ENCODE peak calls at places on chromosome 2, in nine cellular contexts. R is transverse colon, B is SK-N-SH, Q is sigmoid colon, G is H1, H is ovary, E is A549, O is tibial nerve, K is HepG2. C is an unnamed sample.

GRCh38 chr2:105734762-105735538 is 9.8 kb upstream of the NCK2 start:
- DNase-seq in O (no peak), G (no peak), E (no peak), B (no peak), H (no peak), R (no peak), K (no peak), Q (no peak), C (peak; percentile 28)

GRCh38 chr2:8888963-8889362 is 51.5 kb upstream of the KIDINS220 start:
- DNase-seq in R (no peak), H (no peak), K (no peak), Q (no peak), G (no peak), B (no peak), O (no peak), E (no peak), C (no peak)

GRCh38 chr2:31729442-31730092 is 148.8 kb upstream of the SRD5A2 start:
- DNase-seq in B (peak; percentile 36), O (no peak), E (peak; percentile 13), K (peak; percentile 60), G (no peak), H (no peak), Q (no peak), R (no peak), C (no peak)

GRCh38 chr2:109646961-109647360 is 32.8 kb downstream of the SOWAHC start:
- DNase-seq in E (no peak), Q (no peak), O (no peak), B (no peak), G (no peak), K (no peak), R (no peak), H (no peak), C (no peak)

GRCh38 chr2:81481994-81482368 is 1177.4 kb upstream of the LRRTM1 start:
- DNase-seq in R (no peak), H (no peak), E (no peak), Q (no peak), O (no peak), G (no peak), K (no peak), B (peak; percentile 3), C (no peak)

GRCh38 chr2:173326806-173327205 is 27.9 kb upstream of the CDCA7 start:
- DNase-seq in B (no peak), H (no peak), E (no peak), K (no peak), G (no peak), Q (no peak), R (no peak), O (no peak), C (no peak)

GRCh38 chr2:183010112-183010511 is 28.1 kb downstream of the NCKAP1 start:
- DNase-seq in O (no peak), G (peak; percentile 67), H (no peak), Q (no peak), R (no peak), K (no peak), B (no peak), E (no peak), C (no peak)

GRCh38 chr2:85254540-85255261 is 73.1 kb downstream of the TGOLN2 start:
- DNase-seq in R (no peak), B (peak; percentile 62), K (no peak), E (no peak), H (no peak), O (no peak), G (no peak), Q (no peak), C (no peak)

GRCh38 chr2:163133602-163134001 is 295.0 kb upstream of the KCNH7 start:
- DNase-seq in E (no peak), Q (no peak), G (no peak), O (no peak), K (no peak), R (no peak), H (no peak), B (no peak), C (no peak)

GRCh38 chr2:161177969-161178368 is 17.7 kb downstream of the TANK start:
- DNase-seq in Q (no peak), K (no peak), R (no peak), G (no peak), O (no peak), B (no peak), E (no peak), H (no peak), C (no peak)

GRCh38 chr2:137865954-137866540 is 98.2 kb upstream of the HNMT start:
- DNase-seq in H (peak; percentile 26), O (peak; percentile 23), K (peak; percentile 77), R (peak; percentile 35), Q (no peak), E (peak; percentile 5), G (peak; percentile 76), B (peak; percentile 36), C (no peak)

GRCh38 chr2:169507698-169508097 is 1.8 kb upstream of the KLHL41 start:
- DNase-seq in H (no peak), R (no peak), K (peak; percentile 58), E (peak; percentile 63), B (no peak), G (no peak), Q (no peak), O (no peak), C (no peak)

DNA sequence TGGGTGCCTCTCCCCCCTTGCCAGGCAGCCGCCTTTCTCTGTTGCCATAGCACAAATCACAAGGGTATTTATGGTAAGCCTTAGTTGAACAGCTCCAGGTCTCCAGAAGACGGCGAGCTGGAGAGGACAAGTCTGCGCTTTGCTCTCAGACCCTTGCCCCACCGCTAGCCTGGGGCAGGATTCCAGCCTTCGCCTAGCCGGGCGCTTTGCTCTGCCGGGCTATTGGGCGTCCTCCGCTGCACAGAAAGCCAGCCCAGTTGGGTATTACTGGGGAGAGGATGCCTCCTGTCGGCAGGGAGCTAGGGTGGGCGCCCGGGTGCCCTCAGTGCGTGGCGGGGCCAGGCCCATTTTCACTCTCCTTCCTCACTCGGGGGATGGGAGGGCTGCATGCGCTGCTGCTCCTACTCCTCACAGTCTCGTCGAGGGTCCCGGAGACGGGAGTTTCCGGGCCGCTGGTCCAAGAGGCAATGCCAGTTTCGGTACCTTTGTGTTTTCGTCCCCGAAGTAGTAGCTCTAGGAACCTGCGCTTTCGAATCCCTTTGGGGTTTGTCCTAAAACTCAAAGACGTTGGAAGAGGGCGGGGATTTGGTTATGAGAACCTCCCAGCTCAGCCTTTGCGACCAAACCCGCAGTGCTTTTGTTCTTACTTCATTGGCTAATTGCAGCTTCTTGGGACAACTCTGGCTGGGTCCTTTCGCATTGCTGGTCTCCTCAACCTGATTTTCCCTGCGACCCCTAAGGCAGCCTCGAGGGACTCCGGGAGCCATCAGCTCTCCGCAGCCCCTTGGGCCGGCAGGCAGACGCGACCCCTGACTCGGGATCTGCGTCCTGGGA is 3.6 kb upstream of the DLX2 start:
- DNase-seq in E (peak; percentile 82), O (no peak), H (no peak), K (peak; percentile 59), Q (no peak), G (peak; percentile 80), R (no peak), B (peak; percentile 78), C (no peak)
- TF ChIP-seq CTCF in E (peak; percentile 67), O (no peak), H (no peak), K (peak; percentile 95), Q (no peak), G (peak; percentile 51), R (no peak), B (peak; percentile 54), C (peak; percentile 20)

GRCh38 chr2:69241039-69241586 is 145.9 kb downstream of the GFPT1 start:
- DNase-seq in K (no peak), R (no peak), O (no peak), G (no peak), E (no peak), Q (no peak), H (no peak), B (no peak), C (no peak)

GRCh38 chr2:69241664-69242063 is 145.4 kb downstream of the GFPT1 start:
- DNase-seq in K (no peak), O (no peak), E (no peak), H (no peak), B (no peak), Q (no peak), R (no peak), G (no peak), C (no peak)

GRCh38 chr2:69237070-69237670 is 149.9 kb downstream of the GFPT1 start:
- DNase-seq in H (no peak), B (no peak), O (no peak), R (no peak), E (no peak), Q (no peak), K (no peak), G (no peak), C (no peak)

GRCh38 chr2:69235863-69236262 is 151.2 kb downstream of the GFPT1 start:
- DNase-seq in R (no peak), H (no peak), G (no peak), E (no peak), B (no peak), Q (no peak), K (no peak), O (no peak), C (no peak)

DNA sequence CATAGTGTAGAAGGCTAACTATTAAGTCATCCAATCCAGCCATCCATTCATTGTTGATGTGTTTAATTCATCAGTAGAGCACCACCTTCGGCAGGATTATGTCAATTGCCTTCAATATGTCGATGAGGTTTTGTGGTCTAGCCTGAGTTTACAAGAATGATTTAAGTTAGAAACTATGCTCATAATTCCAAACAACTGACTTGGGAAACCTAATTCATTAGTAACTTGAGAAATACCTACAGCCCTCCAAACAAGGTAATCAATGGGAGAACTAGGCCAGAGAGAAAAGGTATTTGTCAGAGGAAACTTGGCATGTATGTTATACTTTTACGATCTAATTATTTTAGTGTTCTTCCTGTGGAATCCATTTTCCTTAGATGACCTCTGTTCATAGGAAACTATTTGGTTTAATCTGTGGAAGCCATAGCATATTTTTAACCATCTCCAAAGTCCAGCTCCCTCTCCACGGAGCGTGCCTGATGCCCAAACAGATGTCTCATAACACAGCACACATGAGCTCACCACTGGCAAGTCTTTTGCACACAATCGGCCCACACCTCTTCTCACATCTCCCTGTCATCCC is 148.5 kb downstream of the GFPT1 start:
- DNase-seq in B (no peak), H (no peak), O (no peak), K (no peak), Q (no peak), R (no peak), E (no peak), G (no peak), C (no peak)
- TF ChIP-seq EP300 in B (no peak), H (no peak), O (no peak), K (no peak), Q (no peak), R (no peak), E (no peak), G (no peak), C (no peak)

GRCh38 chr2:27624943-27625342 is 3.9 kb downstream of the CCDC121 start:
- DNase-seq in G (no peak), O (no peak), H (no peak), R (no peak), K (no peak), B (no peak), Q (no peak), E (no peak), C (no peak)

GRCh38 chr2:27622921-27623384 is 5.9 kb downstream of the CCDC121 start:
- DNase-seq in R (no peak), Q (no peak), H (no peak), K (no peak), O (no peak), G (no peak), E (no peak), B (no peak), C (no peak)

GRCh38 chr2:27621524-27621923 is 7.3 kb downstream of the CCDC121 start:
- DNase-seq in G (no peak), H (no peak), B (no peak), O (no peak), Q (no peak), R (no peak), K (no peak), E (no peak), C (no peak)
- H3K27ac ChIP-seq in G (no peak overlapping the region), H (no peak overlapping the region), B (peak overlapping the region; percentile 80), O (no peak overlapping the region), Q (no peak overlapping the region), R (no peak overlapping the region), K (no peak overlapping the region), E (no peak overlapping the region), C (no peak overlapping the region)

GRCh38 chr2:220296174-220296573 is 668.7 kb downstream of the SLC4A3 start:
- DNase-seq in G (no peak), Q (no peak), H (no peak), E (no peak), K (no peak), R (no peak), B (no peak), O (no peak), C (no peak)
- TF ChIP-seq CTCF in G (no peak), Q (no peak), H (no peak), E (no peak), K (no peak), R (no peak), B (no peak), O (no peak), C (no peak)